ENCODE peak calls at places on chromosomes 11 and 22, in eight cellular contexts. K, Y, G, H, O, B, W and Q are unnamed samples.

GRCh38 chr11:61075891-61076290 is 26.4 kb upstream of the CD5 start:
- DNase-seq in Y (no peak), H (no peak), B (peak; percentile 22), G (peak; percentile 58), W (no peak), K (no peak), O (peak; percentile 68), Q (no peak)

GRCh38 chr11:126607374-126607773 is 251.9 kb downstream of the ST3GAL4 start:
- DNase-seq in B (peak; percentile 30), K (no peak), Y (peak; percentile 10), G (peak; percentile 54), O (peak; percentile 67), H (no peak), W (no peak), Q (no peak)

GRCh38 chr11:133941546-133941945 is 15.2 kb downstream of the IGSF9B start:
- DNase-seq in G (no peak), Y (no peak), B (no peak), W (no peak), O (no peak), K (no peak), H (no peak), Q (no peak)

GRCh38 chr11:90134420-90135003 is at the start of gene NAALAD2:
- DNase-seq in Y (no peak), G (peak; percentile 73), O (peak; percentile 18), H (no peak), B (peak; percentile 45), K (no peak), W (peak; percentile 48), Q (peak; percentile 18)

GRCh38 chr11:110162216-110162615 is 69.0 kb downstream of the ZC3H12C start:
- DNase-seq in W (no peak), G (no peak), B (no peak), K (no peak), O (no peak), Y (no peak), H (no peak), Q (no peak)

GRCh38 chr11:61594907-61595257 is 14.0 kb upstream of the SYT7 start:
- DNase-seq in H (no peak), K (no peak), W (no peak), O (no peak), G (no peak), B (no peak), Y (no peak), Q (no peak)

GRCh38 chr11:61764606-61765260 is 12.3 kb downstream of the MYRF start:
- DNase-seq in G (peak; percentile 82), W (no peak), O (no peak), H (no peak), B (no peak), Y (no peak), K (no peak), Q (no peak)

GRCh38 chr22:17997456-17997855 is 26.9 kb downstream of the MICAL3 start:
- DNase-seq in G (no peak), B (no peak), H (no peak), W (no peak), O (no peak), Y (no peak), K (no peak), Q (no peak)

GRCh38 chr11:106101797-106102196 is 24.3 kb downstream of the AASDHPPT start:
- DNase-seq in H (no peak), O (no peak), K (no peak), Y (no peak), B (no peak), W (no peak), G (peak; percentile 12), Q (no peak)

GRCh38 chr11:35622070-35622469 is 3.8 kb downstream of the FJX1 start:
- DNase-seq in W (no peak), O (peak; percentile 14), K (no peak), H (no peak), G (peak; percentile 86), Y (no peak), B (no peak), Q (no peak)

GRCh38 chr11:67492801-67493547 is 10.1 kb downstream of the AIP start:
- DNase-seq in O (no peak), G (no peak), W (no peak), Y (no peak), K (no peak), B (no peak), H (no peak), Q (no peak)

GRCh38 chr11:495537-495931 is 11.5 kb downstream of the RNH1 start:
- DNase-seq in O (no peak), H (no peak), W (no peak), B (no peak), K (no peak), G (no peak), Y (no peak), Q (no peak)

GRCh38 chr11:28743101-28743550 is 634.9 kb downstream of the METTL15 start:
- DNase-seq in B (no peak), O (no peak), H (no peak), K (no peak), G (peak; percentile 26), Y (no peak), W (no peak), Q (no peak)

GRCh38 chr22:46054091-46054877 is 77.3 kb upstream of the WNT7B start:
- DNase-seq in O (peak; percentile 47), K (no peak), Y (no peak), H (peak; percentile 45), W (peak; percentile 77), B (no peak), G (peak; percentile 85), Q (no peak)

GRCh38 chr11:72441647-72442267 is 7.4 kb upstream of the CLPB start:
- DNase-seq in W (no peak), B (no peak), H (no peak), K (no peak), Y (no peak), O (no peak), G (peak; percentile 84), Q (peak; percentile 39)

GRCh38 chr11:61083601-61084147 is 18.6 kb upstream of the CD5 start:
- DNase-seq in Y (no peak), G (no peak), O (no peak), H (peak; percentile 66), K (no peak), W (no peak), B (no peak), Q (no peak)

GRCh38 chr11:3021125-3021524 is 29.0 kb upstream of the NAP1L4 start:
- DNase-seq in G (peak; percentile 42), H (peak; percentile 19), W (peak; percentile 63), B (no peak), K (no peak), Y (no peak), O (peak; percentile 66), Q (peak; percentile 26)

GRCh38 chr11:47378011-47378835 is at the start of gene SPI1:
- DNase-seq in W (peak; percentile 50), H (no peak), B (peak; percentile 37), G (no peak), K (peak; percentile 70), Y (no peak), O (no peak), Q (peak; percentile 94)

GRCh38 chr11:73177380-73178091 is 35.4 kb upstream of the FCHSD2 start:
- DNase-seq in O (peak; percentile 30), W (no peak), B (peak; percentile 74), Y (no peak), K (no peak), G (peak; percentile 71), H (no peak), Q (no peak)